ENCODE peak calls at places on chromosome 12, in eight cellular contexts. V, A, H, L, T, N, X and R are unnamed samples.

GRCh38 chr12:101759396-101760047 is 20.3 kb upstream of the SYCP3 start:
- DNase-seq in V (no peak), A (no peak), H (no peak), L (peak), T (peak), N (peak), X (no peak), R (peak)

GRCh38 chr12:57517187-57517586 is 3.1 kb downstream of the DDIT3 start:
- DNase-seq in V (no peak), A (no peak), H (no peak), L (no peak), T (peak), N (peak), X (no peak), R (peak)

GRCh38 chr12:53048033-53048779 is 1.7 kb upstream of the TNS2 start:
- DNase-seq in V (no peak), A (no peak), H (peak), L (peak), T (no peak), N (peak), X (peak), R (peak)

GRCh38 chr12:14394317-14395058 is 29.0 kb downstream of the ATF7IP start:
- DNase-seq in V (no peak), A (no peak), H (no peak), L (peak), T (peak), N (peak), X (no peak), R (peak)

GRCh38 chr12:103469716-103470115 is 26.1 kb downstream of the C12orf42 start:
- DNase-seq in V (no peak), A (no peak), H (no peak), L (no peak), T (no peak), N (no peak), X (no peak), R (no peak)

GRCh38 chr12:19575307-19576243 is 136.3 kb downstream of the AEBP2 start:
- DNase-seq in V (no peak), A (no peak), H (no peak), L (no peak), T (peak), N (peak), X (peak), R (peak)

GRCh38 chr12:102551186-102551585 is 70.8 kb upstream of the IGF1 start:
- DNase-seq in V (no peak), A (no peak), H (no peak), L (no peak), T (no peak), N (no peak), X (no peak), R (no peak)

GRCh38 chr12:117142094-117142493 is 42.9 kb upstream of the TESC start:
- DNase-seq in V (no peak), A (no peak), H (no peak), L (no peak), T (no peak), N (no peak), X (no peak), R (no peak)

GRCh38 chr12:105214141-105214540 is 21.8 kb downstream of the APPL2 start:
- DNase-seq in V (no peak), A (no peak), H (no peak), L (no peak), T (peak), N (no peak), X (no peak), R (no peak)

GRCh38 chr12:46492471-46493351 is 120.1 kb upstream of the SLC38A2 start:
- DNase-seq in V (no peak), A (no peak), H (no peak), L (peak), T (peak), N (no peak), X (no peak), R (peak)
- TF ChIP-seq POLR2A in V (no peak), A (no peak), H (no peak), L (no peak), T (no peak), N (no peak), X (no peak), R (peak)

GRCh38 chr12:11743748-11744147 is 94.3 kb downstream of the ETV6 start:
- DNase-seq in V (no peak), A (no peak), H (no peak), L (no peak), T (no peak), N (no peak), X (no peak), R (no peak)
- TF ChIP-seq POLR2A in V (no peak), A (no peak), H (no peak), L (no peak), T (no peak), N (no peak), X (no peak), R (no peak)

GRCh38 chr12:50504798-50505385 is at the start of gene DIP2B:
- DNase-seq in V (peak), A (peak), H (peak), L (peak), T (peak), N (peak), X (peak), R (peak)
- TF ChIP-seq POLR2A in V (peak), A (peak), H (no peak), L (peak), T (peak), N (peak), X (peak), R (peak)

GRCh38 chr12:69024413-69024812 is 91.4 kb upstream of the CPM start:
- DNase-seq in V (no peak), A (no peak), H (no peak), L (peak), T (no peak), N (no peak), X (no peak), R (no peak)
- TF ChIP-seq POLR2A in V (no peak), A (no peak), H (no peak), L (no peak), T (no peak), N (no peak), X (no peak), R (no peak)